ENCODE peak calls at places on chromosomes 4 and X, in five cellular contexts. One of them, this sample, is unnamed.

GRCh38 chr4:109908741-109909140 is 3.9 kb upstream of the EGF start:
- DNase-seq in K562: no peak
- DNase-seq in adrenal gland: no peak
- DNase-seq in upper lobe of left lung: no peak
- DNase-seq in esophagus muscularis mucosa: no peak
- DNase-seq in this sample: no peak

GRCh38 chr4:6892190-6892908 is 17.3 kb upstream of the TBC1D14 start:
- DNase-seq in esophagus muscularis mucosa: no peak
- DNase-seq in upper lobe of left lung: no peak
- DNase-seq in K562: peak; percentile 89
- DNase-seq in adrenal gland: peak; percentile 79
- DNase-seq in this sample: peak; percentile 53

GRCh38 chrX:13487731-13488505 is 81.5 kb upstream of the EGFL6 start:
- DNase-seq in esophagus muscularis mucosa: no peak
- DNase-seq in adrenal gland: peak; percentile 57
- DNase-seq in upper lobe of left lung: no peak
- DNase-seq in K562: peak; percentile 40
- DNase-seq in this sample: peak; percentile 47

GRCh38 chr4:151865744-151866143 is 104.9 kb upstream of the GATB start:
- DNase-seq in adrenal gland: no peak
- DNase-seq in upper lobe of left lung: no peak
- DNase-seq in esophagus muscularis mucosa: no peak
- DNase-seq in K562: no peak
- DNase-seq in this sample: no peak

GRCh38 chr4:178577933-178578332 is 1135.7 kb upstream of the AGA start:
- DNase-seq in K562: no peak
- DNase-seq in upper lobe of left lung: no peak
- DNase-seq in adrenal gland: no peak
- DNase-seq in esophagus muscularis mucosa: no peak
- DNase-seq in this sample: no peak

GRCh38 chr4:14167876-14168510 is 540.5 kb upstream of the BOD1L1 start:
- DNase-seq in adrenal gland: no peak
- DNase-seq in K562: no peak
- DNase-seq in upper lobe of left lung: no peak
- DNase-seq in esophagus muscularis mucosa: no peak
- DNase-seq in this sample: no peak

GRCh38 chr4:86594559-86595425 is 677 bp downstream of the PTPN13 start:
- DNase-seq in upper lobe of left lung: no peak
- DNase-seq in esophagus muscularis mucosa: no peak
- DNase-seq in K562: peak; percentile 8
- DNase-seq in adrenal gland: peak; percentile 50
- DNase-seq in this sample: peak; percentile 87

GRCh38 chrX:39982927-39983326 is 114.8 kb downstream of the BCOR start:
- DNase-seq in K562: no peak
- DNase-seq in esophagus muscularis mucosa: no peak
- DNase-seq in adrenal gland: no peak
- DNase-seq in upper lobe of left lung: no peak
- DNase-seq in this sample: no peak

GRCh38 chr4:69773443-69773842 is 13.0 kb upstream of the SULT1B1 start:
- DNase-seq in adrenal gland: no peak
- DNase-seq in esophagus muscularis mucosa: no peak
- DNase-seq in K562: no peak
- DNase-seq in upper lobe of left lung: no peak
- DNase-seq in this sample: no peak

GRCh38 chrX:134294548-134294947 is 57.6 kb downstream of the CCDC160 start:
- DNase-seq in upper lobe of left lung: no peak
- DNase-seq in adrenal gland: no peak
- DNase-seq in K562: peak; percentile 7
- DNase-seq in esophagus muscularis mucosa: no peak
- DNase-seq in this sample: no peak

GRCh38 chr4:180953572-180953971 is 1289.6 kb upstream of the TENM3 start:
- DNase-seq in esophagus muscularis mucosa: no peak
- DNase-seq in upper lobe of left lung: no peak
- DNase-seq in adrenal gland: no peak
- DNase-seq in K562: no peak
- DNase-seq in this sample: no peak
- TF ChIP-seq CTCF in esophagus muscularis mucosa: no peak
- TF ChIP-seq CTCF in upper lobe of left lung: no peak
- TF ChIP-seq CTCF in adrenal gland: no peak
- TF ChIP-seq CTCF in K562: no peak
- TF ChIP-seq CTCF in this sample: no peak

DNA sequence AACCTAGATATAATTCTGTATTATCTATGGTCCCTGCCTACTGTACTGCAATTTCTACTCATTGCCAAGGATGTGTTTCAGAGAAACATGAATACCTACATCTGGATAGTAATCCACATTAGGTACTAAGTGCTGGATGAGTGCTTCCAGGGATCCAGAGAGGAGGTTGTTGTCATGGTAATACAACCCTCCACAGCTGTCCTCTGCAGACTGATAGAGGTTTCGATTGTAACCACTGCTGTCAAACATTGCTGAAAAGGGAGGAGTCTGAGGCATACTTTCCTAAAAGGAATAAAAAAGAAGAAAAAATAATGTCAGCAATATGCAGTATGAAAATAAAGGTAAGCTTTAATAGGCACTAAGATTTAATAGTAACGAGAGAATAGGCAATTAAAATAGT is 12.5 kb downstream of the RASGEF1B start:
- DNase-seq in upper lobe of left lung: no peak
- DNase-seq in adrenal gland: no peak
- DNase-seq in esophagus muscularis mucosa: no peak
- DNase-seq in K562: no peak
- DNase-seq in this sample: no peak
- TF ChIP-seq POLR2A in upper lobe of left lung: no peak
- TF ChIP-seq POLR2A in adrenal gland: no peak
- TF ChIP-seq POLR2A in esophagus muscularis mucosa: no peak
- TF ChIP-seq POLR2A in K562: no peak
- TF ChIP-seq POLR2A in this sample: no peak

GRCh38 chrX:2583194-2584162 is 82.7 kb upstream of the DHRSX start:
- DNase-seq in adrenal gland: no peak
- DNase-seq in esophagus muscularis mucosa: no peak
- DNase-seq in upper lobe of left lung: peak; percentile 60
- DNase-seq in K562: no peak
- DNase-seq in this sample: no peak
- H3K4me3 ChIP-seq in adrenal gland: no peak overlapping the region
- H3K4me3 ChIP-seq in esophagus muscularis mucosa: no peak overlapping the region
- H3K4me3 ChIP-seq in upper lobe of left lung: no peak overlapping the region
- H3K4me3 ChIP-seq in K562: no peak overlapping the region
- H3K4me3 ChIP-seq in this sample: no peak overlapping the region

GRCh38 chrX:79530310-79531108 is 163.4 kb upstream of the ITM2A start:
- DNase-seq in esophagus muscularis mucosa: no peak
- DNase-seq in K562: no peak
- DNase-seq in adrenal gland: no peak
- DNase-seq in upper lobe of left lung: peak; percentile 24
- DNase-seq in this sample: no peak

DNA sequence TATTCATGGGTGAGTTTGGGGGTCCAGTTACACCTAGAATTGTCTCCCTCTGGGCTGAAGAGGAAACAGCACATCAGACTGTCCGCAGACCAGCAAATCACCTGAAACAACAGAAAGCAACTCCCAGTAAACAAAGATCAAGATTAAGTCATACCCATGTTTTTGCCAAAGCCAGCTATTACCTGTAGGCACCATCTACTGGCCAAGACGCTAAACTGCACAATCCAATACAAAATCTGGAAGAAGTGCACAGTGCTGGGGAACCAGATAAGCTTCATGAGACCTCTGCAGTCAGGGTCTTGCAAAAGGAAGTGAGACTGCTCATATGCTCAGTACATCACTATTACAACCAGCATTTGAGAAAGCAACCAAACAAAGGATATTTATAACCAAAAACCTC is 157.5 kb upstream of the ITM2A start:
- DNase-seq in upper lobe of left lung: no peak
- DNase-seq in K562: no peak
- DNase-seq in esophagus muscularis mucosa: no peak
- DNase-seq in adrenal gland: no peak
- DNase-seq in this sample: no peak
- TF ChIP-seq CTCF in upper lobe of left lung: no peak
- TF ChIP-seq CTCF in K562: no peak
- TF ChIP-seq CTCF in esophagus muscularis mucosa: no peak
- TF ChIP-seq CTCF in adrenal gland: no peak
- TF ChIP-seq CTCF in this sample: no peak

DNA sequence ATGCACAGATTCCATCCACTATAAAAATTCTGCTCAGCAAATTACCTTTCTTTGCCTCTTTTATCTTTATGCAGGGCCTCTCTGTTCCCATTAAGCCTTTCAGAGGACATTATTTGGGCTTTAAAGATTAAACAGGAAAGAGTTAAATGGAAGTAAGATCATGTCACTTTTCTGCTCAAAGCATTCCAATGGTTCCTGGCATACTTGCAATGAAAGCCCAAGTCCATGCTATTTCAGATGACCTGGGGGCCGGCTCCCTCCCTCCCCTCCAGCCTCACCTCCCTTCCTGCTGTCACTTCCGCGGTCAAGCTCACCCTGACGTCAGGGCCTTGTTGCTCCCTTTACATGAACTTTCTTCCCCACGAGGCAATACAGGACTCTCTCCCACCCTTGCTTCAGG is 125.5 kb downstream of the C4orf51 start:
- DNase-seq in upper lobe of left lung: no peak
- DNase-seq in esophagus muscularis mucosa: no peak
- DNase-seq in adrenal gland: no peak
- DNase-seq in K562: peak; percentile 9
- DNase-seq in this sample: no peak
- TF ChIP-seq POLR2A in upper lobe of left lung: no peak
- TF ChIP-seq POLR2A in esophagus muscularis mucosa: no peak
- TF ChIP-seq POLR2A in adrenal gland: no peak
- TF ChIP-seq POLR2A in K562: no peak
- TF ChIP-seq POLR2A in this sample: no peak

DNA sequence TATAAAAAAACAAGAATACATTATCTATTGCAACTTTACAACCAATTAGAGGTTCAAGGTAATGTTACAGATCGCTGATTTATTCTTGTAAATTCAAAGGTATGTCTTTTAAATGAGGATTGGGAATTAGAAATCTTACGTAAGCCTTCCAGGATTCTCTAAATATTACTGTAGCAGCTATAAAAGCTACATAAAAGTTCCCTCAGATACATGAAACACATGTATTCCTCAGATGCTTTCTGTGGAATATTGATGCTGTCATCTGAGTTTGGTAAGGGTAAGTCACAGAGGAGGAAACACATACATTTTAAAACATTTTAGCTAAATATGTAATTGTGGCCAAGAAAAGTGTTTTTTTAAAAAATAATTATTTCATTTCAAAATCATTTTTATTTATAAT is 3.4 kb downstream of the AFP start:
- DNase-seq in adrenal gland: no peak
- DNase-seq in K562: no peak
- DNase-seq in esophagus muscularis mucosa: no peak
- DNase-seq in upper lobe of left lung: no peak
- DNase-seq in this sample: no peak
- H3K4me3 ChIP-seq in adrenal gland: no peak overlapping the region
- H3K4me3 ChIP-seq in K562: no peak overlapping the region
- H3K4me3 ChIP-seq in esophagus muscularis mucosa: no peak overlapping the region
- H3K4me3 ChIP-seq in upper lobe of left lung: no peak overlapping the region
- H3K4me3 ChIP-seq in this sample: no peak overlapping the region